ENCODE peak calls at places on chromosome 13, in eight cellular contexts. X is cardiac fibroblast; V is CD4-positive, alpha-beta T cell; D is astrocyte of the spinal cord; Y is choroid plexus epithelial cell; K is HCT116; A is ascending aorta; Z is lower lobe of right lung. Q is an unnamed sample.
A peak's percentile ranks its signal among the peaks of the same experiment; 100 is the strongest.

GRCh38 chr13:80881495-80882482 is 540.9 kb upstream of the SPRY2 start:
- DNase-seq in X (peak; percentile 15), V (no peak), D (no peak), Y (peak; percentile 26), K (no peak), A (no peak), Z (no peak), Q (no peak)

GRCh38 chr13:109764474-109765292 is 21.7 kb downstream of the IRS2 start:
- DNase-seq in X (no peak), V (no peak), D (peak; percentile 38), Y (no peak), K (no peak), A (no peak), Z (no peak), Q (no peak)

GRCh38 chr13:94061316-94061715 is 418.2 kb downstream of the DCT start:
- DNase-seq in X (peak; percentile 16), V (no peak), D (peak; percentile 50), Y (peak; percentile 44), K (no peak), A (no peak), Z (no peak), Q (no peak)

GRCh38 chr13:59861676-59862075 is 302.1 kb downstream of the DIAPH3 start:
- DNase-seq in X (peak; percentile 34), V (no peak), D (no peak), Y (peak; percentile 34), K (no peak), A (no peak), Z (no peak), Q (no peak)

GRCh38 chr13:95516492-95516891 is 36.0 kb upstream of the CLDN10 start:
- DNase-seq in X (no peak), V (no peak), D (no peak), Y (no peak), K (no peak), A (no peak), Z (no peak), Q (no peak)

GRCh38 chr13:30112602-30113435 is 194.5 kb downstream of the KATNAL1 start:
- DNase-seq in X (peak; percentile 95), V (peak; percentile 75), D (peak; percentile 86), Y (peak; percentile 95), K (peak; percentile 61), A (peak; percentile 88), Z (peak; percentile 79), Q (no peak)

GRCh38 chr13:96632536-96633320 is 361.5 kb downstream of the OXGR1 start:
- DNase-seq in X (no peak), V (no peak), D (peak; percentile 67), Y (peak; percentile 79), K (no peak), A (no peak), Z (no peak), Q (no peak)

GRCh38 chr13:68304287-68304893 is 1074.3 kb upstream of the PCDH9 start:
- DNase-seq in X (peak; percentile 8), V (no peak), D (peak; percentile 50), Y (peak; percentile 46), K (peak; percentile 1), A (no peak), Z (no peak), Q (no peak)

GRCh38 chr13:95474992-95475391 is 77.5 kb upstream of the CLDN10 start:
- DNase-seq in X (no peak), V (no peak), D (no peak), Y (no peak), K (no peak), A (no peak), Z (no peak), Q (no peak)

GRCh38 chr13:102233566-102234208 is 168.2 kb downstream of the FGF14 start:
- DNase-seq in X (no peak), V (no peak), D (no peak), Y (peak; percentile 2), K (no peak), A (no peak), Z (no peak), Q (no peak)

GRCh38 chr13:27339299-27339698 is 68.7 kb downstream of the RASL11A start:
- DNase-seq in X (peak; percentile 52), V (peak; percentile 37), D (peak; percentile 44), Y (peak; percentile 73), K (peak; percentile 78), A (no peak), Z (no peak), Q (no peak)

GRCh38 chr13:55517312-55517711 is 1623.4 kb upstream of the PRR20A start:
- DNase-seq in X (no peak), V (no peak), D (no peak), Y (no peak), K (no peak), A (no peak), Z (no peak), Q (no peak)

GRCh38 chr13:37375071-37375470 is 223.5 kb downstream of the POSTN start:
- DNase-seq in X (no peak), V (no peak), D (no peak), Y (no peak), K (no peak), A (no peak), Z (no peak), Q (no peak)

GRCh38 chr13:49571299-49572240 is 13.8 kb downstream of the RCBTB1 start:
- DNase-seq in X (no peak), V (no peak), D (no peak), Y (no peak), K (no peak), A (no peak), Z (no peak), Q (no peak)

GRCh38 chr13:50531917-50532899 is 311.3 kb downstream of the DLEU7 start:
- DNase-seq in X (peak; percentile 67), V (no peak), D (peak; percentile 69), Y (peak; percentile 69), K (peak; percentile 10), A (no peak), Z (no peak), Q (no peak)

GRCh38 chr13:27679396-27679795 is 57.7 kb downstream of the POLR1D start:
- DNase-seq in X (no peak), V (no peak), D (no peak), Y (no peak), K (no peak), A (no peak), Z (no peak), Q (no peak)

GRCh38 chr13:95536629-95537241 is 15.8 kb upstream of the CLDN10 start:
- DNase-seq in X (peak; percentile 59), V (no peak), D (peak; percentile 54), Y (peak; percentile 65), K (peak; percentile 15), A (no peak), Z (no peak), Q (no peak)

GRCh38 chr13:75101997-75102720 is 379.8 kb downstream of the TBC1D4 start:
- DNase-seq in X (no peak), V (no peak), D (peak; percentile 53), Y (peak; percentile 52), K (no peak), A (no peak), Z (no peak), Q (no peak)

GRCh38 chr13:75687145-75687763 is 51.1 kb downstream of the LMO7 start:
- DNase-seq in X (peak; percentile 72), V (no peak), D (peak; percentile 62), Y (peak; percentile 83), K (peak; percentile 24), A (no peak), Z (no peak), Q (no peak)

GRCh38 chr13:114143806-114144605 is 11.6 kb upstream of the RASA3 start:
- DNase-seq in X (no peak), V (no peak), D (no peak), Y (no peak), K (peak; percentile 63), A (no peak), Z (no peak), Q (peak; percentile 85)
- TF ChIP-seq CTCF in X (no peak), V (peak; percentile 56), D (peak; percentile 11), Y (peak; percentile 20), K (peak; percentile 64), A (no peak), Z (no peak), Q (peak; percentile 27)

DNA sequence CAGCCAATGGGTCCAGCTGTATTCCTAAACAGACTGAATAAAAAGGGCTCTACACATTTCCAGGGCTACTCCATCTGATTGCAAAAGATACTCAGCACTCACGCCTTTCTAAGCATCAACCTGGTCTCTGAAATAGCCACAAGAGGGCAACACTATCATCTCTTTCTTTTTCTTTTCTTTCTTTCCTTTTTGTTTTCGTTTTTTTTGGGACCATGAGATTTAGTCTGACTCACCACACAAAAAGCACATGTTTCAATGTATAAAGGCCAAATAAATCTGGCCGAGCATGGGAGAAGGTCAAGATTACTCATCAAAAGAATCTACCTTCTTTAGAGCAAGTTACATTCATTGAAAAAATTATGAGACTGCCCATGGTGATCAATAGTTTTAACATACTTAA is 805.6 kb upstream of the ARGLU1 start:
- DNase-seq in X (peak; percentile 74), V (no peak), D (peak; percentile 90), Y (peak; percentile 93), K (no peak), A (no peak), Z (no peak), Q (no peak)
- TF ChIP-seq CTCF in X (peak; percentile 15), V (no peak), D (peak; percentile 75), Y (peak; percentile 78), K (no peak), A (peak; percentile 28), Z (peak; percentile 45), Q (peak; percentile 77)

GRCh38 chr13:33489563-33489962 is 204.0 kb upstream of the STARD13 start:
- DNase-seq in X (no peak), V (no peak), D (no peak), Y (no peak), K (no peak), A (no peak), Z (no peak), Q (no peak)

GRCh38 chr13:33485247-33485646 is 199.7 kb upstream of the STARD13 start:
- DNase-seq in X (no peak), V (no peak), D (no peak), Y (no peak), K (no peak), A (no peak), Z (no peak), Q (no peak)

GRCh38 chr13:33490461-33491327 is 205.1 kb upstream of the STARD13 start:
- DNase-seq in X (peak; percentile 86), V (no peak), D (no peak), Y (peak; percentile 53), K (no peak), A (peak; percentile 65), Z (no peak), Q (no peak)

GRCh38 chr13:33483471-33483870 is 197.9 kb upstream of the STARD13 start:
- DNase-seq in X (no peak), V (no peak), D (no peak), Y (no peak), K (no peak), A (no peak), Z (no peak), Q (no peak)

GRCh38 chr13:33487575-33488243 is 202.2 kb upstream of the STARD13 start:
- DNase-seq in X (peak; percentile 68), V (no peak), D (peak; percentile 37), Y (peak; percentile 72), K (no peak), A (peak; percentile 65), Z (no peak), Q (no peak)
- TF ChIP-seq CTCF in X (peak; percentile 78), V (no peak), D (peak; percentile 36), Y (peak; percentile 64), K (peak; percentile 28), A (no peak), Z (peak; percentile 51), Q (peak; percentile 34)

DNA sequence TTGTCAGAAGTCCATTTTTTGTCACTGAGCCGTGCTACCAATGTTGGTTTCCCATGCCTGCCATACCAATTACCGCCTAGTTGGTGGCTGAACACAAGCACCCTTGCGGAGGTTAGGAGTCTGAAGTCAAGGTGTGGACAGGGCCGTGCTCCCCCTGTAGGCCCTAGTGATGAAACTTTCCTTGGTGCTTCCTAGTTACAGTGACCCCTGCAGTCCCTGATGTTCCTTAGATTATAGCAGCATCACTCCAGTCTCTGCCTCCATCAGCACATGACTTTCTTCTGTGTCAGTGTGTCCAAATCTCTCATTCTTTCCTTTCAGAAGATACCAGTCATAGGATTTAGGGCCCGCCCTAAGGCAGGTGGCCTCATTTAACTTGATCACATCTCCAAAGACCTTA is 99.0 kb downstream of the MYO16 start:
- DNase-seq in X (no peak), V (no peak), D (no peak), Y (no peak), K (peak; percentile 77), A (no peak), Z (no peak), Q (no peak)
- TF ChIP-seq CTCF in X (no peak), V (no peak), D (no peak), Y (no peak), K (peak; percentile 80), A (no peak), Z (no peak), Q (no peak)

Q was measured in chondrocyte.